ENCODE peak calls at places on chromosomes 12 and 14, in six cellular contexts. One of them, this sample, is unnamed.

GRCh38 chr14:58133739-58134138 is 18.3 kb downstream of the ARMH4 start:
- DNase-seq in GM12891: no peak
- DNase-seq in K562: no peak
- DNase-seq in HepG2: no peak
- DNase-seq in H1: no peak
- DNase-seq in GM12878: no peak
- DNase-seq in this sample: no peak

GRCh38 chr14:51283402-51283825 is 43.4 kb downstream of the TMX1 start:
- DNase-seq in GM12878: no peak
- DNase-seq in H1: no peak
- DNase-seq in HepG2: peak; percentile 74
- DNase-seq in K562: peak; percentile 40
- DNase-seq in GM12891: no peak
- DNase-seq in this sample: no peak

GRCh38 chr12:34401659-34402227 is 379.4 kb downstream of the ALG10 start:
- DNase-seq in K562: peak; percentile 0
- DNase-seq in H1: no peak
- DNase-seq in GM12878: no peak
- DNase-seq in HepG2: no peak
- DNase-seq in GM12891: no peak
- DNase-seq in this sample: no peak

GRCh38 chr12:90974286-90974685 is 19.3 kb upstream of the CCER1 start:
- DNase-seq in GM12878: no peak
- DNase-seq in HepG2: no peak
- DNase-seq in GM12891: no peak
- DNase-seq in K562: no peak
- DNase-seq in H1: no peak
- DNase-seq in this sample: no peak

GRCh38 chr12:69388371-69388770 is 28.8 kb downstream of the YEATS4 start:
- DNase-seq in H1: no peak
- DNase-seq in K562: no peak
- DNase-seq in GM12891: no peak
- DNase-seq in HepG2: peak; percentile 43
- DNase-seq in GM12878: no peak
- DNase-seq in this sample: no peak

GRCh38 chr14:31527546-31527945 is 33.7 kb upstream of the NUBPL start:
- DNase-seq in K562: no peak
- DNase-seq in HepG2: no peak
- DNase-seq in H1: no peak
- DNase-seq in GM12891: no peak
- DNase-seq in GM12878: no peak
- DNase-seq in this sample: no peak

GRCh38 chr14:103103461-103104388 is 9.2 kb downstream of the EXOC3L4 start:
- DNase-seq in GM12878: no peak
- DNase-seq in GM12891: no peak
- DNase-seq in H1: no peak
- DNase-seq in HepG2: peak; percentile 87
- DNase-seq in K562: no peak
- DNase-seq in this sample: no peak

GRCh38 chr14:50083467-50084337 is 32.7 kb downstream of the VCPKMT start:
- DNase-seq in K562: no peak
- DNase-seq in HepG2: no peak
- DNase-seq in H1: no peak
- DNase-seq in GM12891: no peak
- DNase-seq in GM12878: no peak
- DNase-seq in this sample: no peak

GRCh38 chr12:22287776-22288621 is 46.5 kb downstream of the ST8SIA1 start:
- DNase-seq in GM12878: no peak
- DNase-seq in H1: no peak
- DNase-seq in HepG2: no peak
- DNase-seq in GM12891: no peak
- DNase-seq in K562: no peak
- DNase-seq in this sample: no peak

GRCh38 chr14:106509176-106509575 is 982.8 kb downstream of the TMEM121 start:
- DNase-seq in K562: no peak
- DNase-seq in HepG2: no peak
- DNase-seq in GM12878: no peak
- DNase-seq in H1: no peak
- DNase-seq in GM12891: no peak
- DNase-seq in this sample: no peak

GRCh38 chr12:49293056-49293956 is 1.6 kb upstream of the PRPH start:
- DNase-seq in HepG2: no peak
- DNase-seq in GM12878: no peak
- DNase-seq in H1: no peak
- DNase-seq in K562: no peak
- DNase-seq in GM12891: no peak
- DNase-seq in this sample: no peak

GRCh38 chr12:121795029-121795977 is 1.8 kb upstream of the RHOF start:
- DNase-seq in K562: peak; percentile 86
- DNase-seq in H1: peak; percentile 82
- DNase-seq in HepG2: peak; percentile 83
- DNase-seq in GM12891: no peak
- DNase-seq in GM12878: no peak
- DNase-seq in this sample: peak; percentile 78

GRCh38 chr12:79055926-79056674 is 191.5 kb downstream of the SYT1 start:
- DNase-seq in GM12878: no peak
- DNase-seq in GM12891: no peak
- DNase-seq in K562: no peak
- DNase-seq in H1: no peak
- DNase-seq in HepG2: no peak
- DNase-seq in this sample: no peak

GRCh38 chr12:67943295-67943892 is 45.9 kb upstream of the IFNG-AS1 start:
- DNase-seq in HepG2: peak; percentile 46
- DNase-seq in K562: peak; percentile 27
- DNase-seq in GM12891: peak; percentile 15
- DNase-seq in H1: no peak
- DNase-seq in GM12878: peak; percentile 23
- DNase-seq in this sample: no peak

GRCh38 chr12:91813701-91814100 is 331.9 kb downstream of the BTG1 start:
- DNase-seq in HepG2: no peak
- DNase-seq in GM12878: no peak
- DNase-seq in K562: no peak
- DNase-seq in H1: no peak
- DNase-seq in GM12891: no peak
- DNase-seq in this sample: no peak

GRCh38 chr12:1634590-1635191 is 5.7 kb downstream of the WNT5B start:
- DNase-seq in HepG2: peak; percentile 27
- DNase-seq in H1: peak; percentile 56
- DNase-seq in GM12891: peak; percentile 63
- DNase-seq in GM12878: no peak
- DNase-seq in K562: peak; percentile 62
- DNase-seq in this sample: peak; percentile 47

GRCh38 chr14:69573841-69574265 is 818 bp downstream of the CCDC177 start:
- DNase-seq in GM12891: no peak
- DNase-seq in H1: no peak
- DNase-seq in GM12878: no peak
- DNase-seq in K562: no peak
- DNase-seq in HepG2: no peak
- DNase-seq in this sample: no peak

GRCh38 chr12:65106948-65107347 is 14.2 kb downstream of the WIF1 start:
- DNase-seq in H1: no peak
- DNase-seq in K562: no peak
- DNase-seq in GM12891: no peak
- DNase-seq in GM12878: no peak
- DNase-seq in HepG2: no peak
- DNase-seq in this sample: no peak

GRCh38 chr12:53170245-53170644 is 10.3 kb upstream of the ZNF740 start:
- DNase-seq in K562: no peak
- DNase-seq in GM12878: no peak
- DNase-seq in GM12891: no peak
- DNase-seq in H1: no peak
- DNase-seq in HepG2: no peak
- DNase-seq in this sample: no peak

GRCh38 chr12:4445156-4446020 is at the start of gene FGF6:
- DNase-seq in GM12878: no peak
- DNase-seq in HepG2: no peak
- DNase-seq in GM12891: no peak
- DNase-seq in K562: no peak
- DNase-seq in H1: no peak
- DNase-seq in this sample: no peak

GRCh38 chr12:42326466-42327226 is 679 bp downstream of the PPHLN1 start:
- DNase-seq in H1: no peak
- DNase-seq in K562: peak; percentile 22
- DNase-seq in HepG2: peak; percentile 8
- DNase-seq in GM12878: no peak
- DNase-seq in GM12891: no peak
- DNase-seq in this sample: no peak
- TF ChIP-seq TAF1 in H1: no peak
- TF ChIP-seq TAF1 in K562: no peak
- TF ChIP-seq TAF1 in HepG2: no peak
- TF ChIP-seq TAF1 in GM12878: no peak
- TF ChIP-seq TAF1 in GM12891: no peak
- TF ChIP-seq TAF1 in this sample: no peak

GRCh38 chr14:38618514-38618913 is 362.6 kb upstream of the CLEC14A start:
- DNase-seq in H1: no peak
- DNase-seq in GM12891: peak; percentile 1
- DNase-seq in K562: no peak
- DNase-seq in HepG2: no peak
- DNase-seq in GM12878: no peak
- DNase-seq in this sample: no peak
- TF ChIP-seq POLR2A in H1: no peak
- TF ChIP-seq POLR2A in GM12891: no peak
- TF ChIP-seq POLR2A in K562: no peak
- TF ChIP-seq POLR2A in HepG2: no peak
- TF ChIP-seq POLR2A in GM12878: no peak
- TF ChIP-seq POLR2A in this sample: no peak

GRCh38 chr12:76083761-76084276 is 666 bp downstream of the NAP1L1 start:
- DNase-seq in HepG2: peak; percentile 72
- DNase-seq in H1: no peak
- DNase-seq in GM12878: no peak
- DNase-seq in K562: peak; percentile 88
- DNase-seq in GM12891: peak; percentile 50
- DNase-seq in this sample: peak; percentile 57
- TF ChIP-seq POLR2AphosphoS5 in HepG2: no peak
- TF ChIP-seq POLR2AphosphoS5 in H1: peak; percentile 69
- TF ChIP-seq POLR2AphosphoS5 in GM12878: no peak
- TF ChIP-seq POLR2AphosphoS5 in K562: no peak
- TF ChIP-seq POLR2AphosphoS5 in GM12891: peak; percentile 66
- TF ChIP-seq POLR2AphosphoS5 in this sample: no peak

GRCh38 chr12:88562846-88563582 is 17.3 kb downstream of the KITLG start:
- DNase-seq in HepG2: no peak
- DNase-seq in GM12891: no peak
- DNase-seq in H1: no peak
- DNase-seq in K562: no peak
- DNase-seq in GM12878: no peak
- DNase-seq in this sample: no peak

GRCh38 chr12:88558341-88558867 is 21.9 kb downstream of the KITLG start:
- DNase-seq in H1: no peak
- DNase-seq in HepG2: no peak
- DNase-seq in GM12878: no peak
- DNase-seq in K562: no peak
- DNase-seq in GM12891: no peak
- DNase-seq in this sample: no peak

GRCh38 chr12:88562151-88562550 is 18.1 kb downstream of the KITLG start:
- DNase-seq in GM12878: no peak
- DNase-seq in GM12891: no peak
- DNase-seq in H1: no peak
- DNase-seq in K562: no peak
- DNase-seq in HepG2: no peak
- DNase-seq in this sample: no peak

GRCh38 chr12:88559199-88559598 is 21.1 kb downstream of the KITLG start:
- DNase-seq in HepG2: no peak
- DNase-seq in GM12891: no peak
- DNase-seq in GM12878: no peak
- DNase-seq in H1: no peak
- DNase-seq in K562: no peak
- DNase-seq in this sample: no peak

DNA sequence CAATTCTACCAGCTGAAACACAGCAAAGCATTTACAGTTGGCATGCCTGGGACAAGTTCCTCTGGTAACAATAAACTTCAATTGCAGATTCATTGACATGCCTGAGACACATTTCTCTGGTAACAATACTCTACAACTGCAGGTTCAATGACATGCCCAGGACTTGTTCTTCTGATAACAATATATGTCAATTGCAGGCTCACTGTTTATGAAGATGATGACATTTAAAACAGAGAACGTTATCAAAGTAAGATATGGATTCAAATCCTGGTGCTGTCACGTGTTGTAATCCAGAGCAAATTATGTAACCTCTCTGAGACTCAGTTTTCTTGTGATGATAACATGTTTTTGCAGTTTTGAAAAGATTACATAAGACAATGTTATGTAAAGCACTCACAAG is 20.5 kb downstream of the KITLG start:
- DNase-seq in K562: no peak
- DNase-seq in GM12891: no peak
- DNase-seq in H1: no peak
- DNase-seq in GM12878: no peak
- DNase-seq in HepG2: no peak
- DNase-seq in this sample: no peak
- TF ChIP-seq TAF1 in K562: no peak
- TF ChIP-seq TAF1 in GM12891: no peak
- TF ChIP-seq TAF1 in H1: no peak
- TF ChIP-seq TAF1 in GM12878: no peak
- TF ChIP-seq TAF1 in HepG2: no peak
- TF ChIP-seq TAF1 in this sample: no peak

GRCh38 chr14:89576132-89576923 is 159.3 kb upstream of the FOXN3 start:
- DNase-seq in GM12891: no peak
- DNase-seq in HepG2: no peak
- DNase-seq in H1: no peak
- DNase-seq in K562: no peak
- DNase-seq in GM12878: no peak
- DNase-seq in this sample: no peak
- TF ChIP-seq POLR2A in GM12891: no peak
- TF ChIP-seq POLR2A in HepG2: no peak
- TF ChIP-seq POLR2A in H1: no peak
- TF ChIP-seq POLR2A in K562: no peak
- TF ChIP-seq POLR2A in GM12878: no peak
- TF ChIP-seq POLR2A in this sample: no peak

GRCh38 chr14:93332032-93332852 is 594 bp downstream of the BTBD7 start:
- DNase-seq in K562: peak; percentile 60
- DNase-seq in HepG2: peak; percentile 40
- DNase-seq in GM12891: peak; percentile 37
- DNase-seq in H1: no peak
- DNase-seq in GM12878: no peak
- DNase-seq in this sample: peak; percentile 38
- TF ChIP-seq POLR2AphosphoS5 in K562: no peak
- TF ChIP-seq POLR2AphosphoS5 in HepG2: no peak
- TF ChIP-seq POLR2AphosphoS5 in GM12891: no peak
- TF ChIP-seq POLR2AphosphoS5 in H1: no peak
- TF ChIP-seq POLR2AphosphoS5 in GM12878: no peak
- TF ChIP-seq POLR2AphosphoS5 in this sample: no peak